ENCODE peak calls at places on chromosomes 6 and 20, in nine cellular contexts. N, W, F, I, R, M, T, C and A are unnamed samples.

GRCh38 chr6:78810698-78811097 is 56.7 kb upstream of the IRAK1BP1 start:
- DNase-seq in I (no peak), M (no peak), R (no peak), F (no peak), W (no peak), N (peak), T (no peak), C (no peak), A (no peak)

GRCh38 chr6:89146748-89147715 is 1.2 kb downstream of the PM20D2 start:
- DNase-seq in T (no peak), W (no peak), N (peak), M (peak), I (no peak), R (no peak), F (no peak), C (no peak), A (no peak)

GRCh38 chr20:34401741-34402455 is 38.8 kb downstream of the ITCH start:
- DNase-seq in R (no peak), M (no peak), W (no peak), N (no peak), F (no peak), C (no peak), T (no peak), I (no peak), A (no peak)

GRCh38 chr6:139833592-139833991 is 459.1 kb upstream of the CITED2 start:
- DNase-seq in M (no peak), C (no peak), I (no peak), W (no peak), R (no peak), N (no peak), T (no peak), F (no peak), A (no peak)

GRCh38 chr6:43758617-43759050 is 11.4 kb upstream of the VEGFA start:
- DNase-seq in N (no peak), C (peak), W (peak), T (no peak), I (no peak), F (no peak), R (peak), M (no peak), A (no peak)

GRCh38 chr6:8855411-8855810 is 420.1 kb upstream of the SLC35B3 start:
- DNase-seq in N (no peak), C (no peak), T (no peak), F (no peak), W (no peak), R (no peak), I (no peak), M (no peak), A (no peak)

GRCh38 chr6:106745824-106746610 is 116.6 kb downstream of the QRSL1 start:
- DNase-seq in R (no peak), C (no peak), T (no peak), N (no peak), I (no peak), W (no peak), M (peak), F (no peak), A (no peak)

GRCh38 chr20:64188682-64189529 is 24.7 kb downstream of the MYT1 start:
- DNase-seq in C (no peak), R (peak), W (no peak), F (no peak), T (no peak), M (peak), N (peak), I (no peak), A (peak)

GRCh38 chr6:155340464-155341129 is 26.3 kb upstream of the TFB1M start:
- DNase-seq in C (no peak), I (no peak), N (peak), M (peak), T (no peak), F (no peak), W (no peak), R (no peak), A (peak)

GRCh38 chr6:149435919-149436586 is 36.0 kb downstream of the SUMO4 start:
- DNase-seq in N (no peak), T (peak), C (no peak), R (no peak), W (no peak), M (no peak), F (no peak), I (no peak), A (no peak)

GRCh38 chr20:22285555-22285954 is 298.8 kb downstream of the FOXA2 start:
- DNase-seq in T (no peak), R (no peak), C (no peak), I (no peak), N (no peak), F (no peak), M (no peak), W (no peak), A (no peak)

GRCh38 chr6:10599046-10599445 is 77.9 kb downstream of the GCNT2 start:
- DNase-seq in W (no peak), R (no peak), I (no peak), T (no peak), N (no peak), F (no peak), M (no peak), C (no peak), A (no peak)